ENCODE peak calls at places on chromosome 6, in six cellular contexts. Q, N, F, I, G and W are unnamed samples.

GRCh38 chr6:63394656-63395308 is 75.0 kb upstream of the LGSN start:
- DNase-seq in G (no peak), I (no peak), Q (no peak), F (no peak), N (no peak), W (no peak)

GRCh38 chr6:35224720-35225119 is 11.0 kb downstream of the SCUBE3 start:
- DNase-seq in F (no peak), N (no peak), Q (no peak), I (no peak), G (no peak), W (no peak)

GRCh38 chr6:1856381-1856780 is 246.7 kb downstream of the FOXC1 start:
- DNase-seq in Q (no peak), I (no peak), G (peak; percentile 54), F (no peak), N (peak; percentile 30), W (peak; percentile 26)

GRCh38 chr6:145310116-145310515 is 425.2 kb downstream of the EPM2A start:
- DNase-seq in I (no peak), Q (no peak), G (peak; percentile 57), F (no peak), N (no peak), W (no peak)

GRCh38 chr6:144007779-144008500 is at the start of gene PLAGL1:
- DNase-seq in F (peak; percentile 69), I (peak; percentile 75), G (no peak), N (peak; percentile 51), Q (peak; percentile 84), W (no peak)

GRCh38 chr6:76609160-76609559 is 536.7 kb upstream of the IMPG1 start:
- DNase-seq in N (no peak), G (no peak), I (no peak), Q (no peak), F (no peak), W (no peak)

GRCh38 chr6:28920281-28920680 is 3.5 kb downstream of the TRIM27 start:
- DNase-seq in F (no peak), Q (no peak), G (no peak), I (no peak), N (no peak), W (no peak)

GRCh38 chr6:142225552-142225951 is 76.3 kb upstream of the ADGRG6 start:
- DNase-seq in Q (no peak), I (no peak), N (no peak), F (no peak), G (no peak), W (no peak)

GRCh38 chr6:161204866-161205557 is 68.8 kb downstream of the AGPAT4 start:
- DNase-seq in Q (peak; percentile 60), G (no peak), F (no peak), N (no peak), I (no peak), W (peak; percentile 53)

GRCh38 chr6:113767985-113768384 is 89.2 kb upstream of the MARCKS start:
- DNase-seq in G (no peak), Q (no peak), I (no peak), N (no peak), F (no peak), W (no peak)

GRCh38 chr6:156657311-156657710 is 119.9 kb upstream of the ARID1B start:
- DNase-seq in F (no peak), G (no peak), I (no peak), Q (no peak), N (no peak), W (no peak)

GRCh38 chr6:169778646-169779045 is 27.2 kb downstream of the ERMARD start:
- DNase-seq in G (no peak), F (no peak), Q (no peak), N (no peak), I (no peak), W (no peak)

GRCh38 chr6:116631379-116631990 is 15.2 kb downstream of the RSPH4A start:
- DNase-seq in I (peak; percentile 84), G (no peak), N (no peak), Q (no peak), F (no peak), W (no peak)

DNA sequence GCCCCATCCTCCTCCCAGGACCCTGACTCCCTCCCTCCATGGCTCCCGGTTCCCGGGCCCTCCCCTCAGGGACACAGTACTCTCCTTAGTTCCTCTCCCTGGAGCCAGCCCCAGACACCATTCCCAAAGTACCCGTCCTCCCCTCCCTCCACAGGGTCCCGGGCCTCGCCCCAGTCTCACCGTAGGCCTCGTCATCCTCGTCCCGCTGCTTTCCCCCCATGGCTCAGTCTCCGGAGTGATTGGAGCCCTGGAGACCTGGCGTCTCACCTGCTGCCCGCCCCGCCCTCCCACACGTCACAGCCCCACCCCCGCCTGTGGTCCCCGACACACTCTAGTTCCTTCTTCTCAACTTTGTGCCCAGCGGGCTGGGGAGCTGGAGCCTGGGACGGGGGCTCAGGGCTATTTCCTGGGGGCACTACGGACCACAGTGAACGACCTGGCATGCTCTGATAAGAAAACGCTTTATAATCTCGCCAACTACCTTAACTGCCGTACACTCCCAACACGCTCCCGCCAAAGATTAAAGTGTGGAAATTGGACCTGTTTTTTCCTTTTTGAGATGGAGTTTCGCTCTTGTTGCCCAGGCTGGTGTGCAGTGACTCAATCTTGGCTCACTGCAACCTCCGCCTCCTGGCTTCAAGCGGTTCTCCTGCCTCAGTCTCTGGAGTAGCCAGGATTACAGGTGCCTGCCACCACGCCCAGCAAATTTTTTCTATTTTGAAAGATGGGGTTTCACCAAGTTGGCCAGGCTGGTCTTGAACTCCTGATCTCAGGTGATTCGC is at the start of gene SLC44A4:
- DNase-seq in I (no peak), F (no peak), N (no peak), G (no peak), Q (no peak), W (no peak)
- H3K4me3 ChIP-seq in I (no peak within 1 kb of the TSS), F (no peak within 1 kb of the TSS), N (no peak within 1 kb of the TSS), G (no peak within 1 kb of the TSS), Q (no peak within 1 kb of the TSS), W (no peak within 1 kb of the TSS)

GRCh38 chr6:149942461-149942829 is 631 bp downstream of the ULBP2 start:
- DNase-seq in N (no peak), G (no peak), Q (no peak), F (no peak), I (no peak), W (no peak)
- H3K4me3 ChIP-seq in N (peak overlapping the region; percentile 52), G (peak overlapping the region; percentile 77), Q (no peak overlapping the region), F (peak overlapping the region; percentile 75), I (no peak overlapping the region), W (peak overlapping the region; percentile 60)

DNA sequence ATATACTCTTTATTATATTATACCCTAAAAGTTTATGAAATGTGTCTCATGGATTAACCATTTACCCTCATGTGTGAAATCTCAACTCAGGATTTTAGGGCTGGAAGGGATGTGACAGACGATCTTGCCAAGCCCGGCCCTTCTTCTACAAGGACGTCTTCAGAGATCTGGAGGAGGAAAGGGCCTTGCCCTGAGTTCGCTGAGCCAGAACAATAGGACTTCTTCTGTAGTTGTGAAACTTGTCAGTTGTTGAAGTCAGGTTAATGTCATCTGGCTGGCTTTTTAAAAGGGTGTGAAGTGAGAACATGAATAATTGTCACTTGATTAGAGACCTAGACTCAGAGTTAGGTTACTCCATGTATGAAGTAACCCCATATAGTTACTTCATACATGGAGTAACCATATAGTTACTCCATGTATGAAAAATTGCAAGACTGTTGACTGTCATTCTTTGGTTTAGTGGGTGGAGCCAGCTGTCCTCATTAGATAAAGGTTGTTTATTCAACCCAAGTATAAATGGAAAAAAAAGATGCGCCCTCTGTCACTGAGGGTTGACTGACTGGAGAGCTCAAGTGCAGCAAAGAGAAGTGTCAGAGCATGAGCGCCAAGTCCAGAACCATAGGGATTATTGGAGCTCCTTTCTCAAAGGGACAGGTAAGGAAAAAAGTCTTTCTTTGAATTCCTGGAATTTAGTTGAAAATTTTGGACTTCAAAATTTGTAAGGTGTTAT is at the start of gene ARG1:
- DNase-seq in G (no peak), Q (no peak), I (no peak), N (no peak), F (no peak), W (no peak)
- H3K4me3 ChIP-seq in G (no peak within 1 kb of the TSS), Q (no peak within 1 kb of the TSS), I (no peak within 1 kb of the TSS), N (no peak within 1 kb of the TSS), F (no peak within 1 kb of the TSS), W (no peak within 1 kb of the TSS)

GRCh38 chr6:33181141-33181540 is 11.1 kb downstream of the COL11A2 start:
- DNase-seq in N (no peak), F (no peak), G (no peak), Q (peak; percentile 29), I (no peak), W (no peak)

GRCh38 chr6:33185654-33186187 is 6.5 kb downstream of the COL11A2 start:
- DNase-seq in G (no peak), F (no peak), I (no peak), N (no peak), Q (no peak), W (no peak)

GRCh38 chr6:33185190-33185589 is 7.1 kb downstream of the COL11A2 start:
- DNase-seq in I (no peak), N (no peak), G (no peak), F (no peak), Q (peak; percentile 39), W (no peak)

GRCh38 chr6:33178755-33179475 is 13.4 kb downstream of the COL11A2 start:
- DNase-seq in F (no peak), G (no peak), Q (no peak), I (no peak), N (no peak), W (no peak)

GRCh38 chr6:33183071-33183683 is 9.1 kb downstream of the COL11A2 start:
- DNase-seq in G (no peak), F (no peak), Q (no peak), N (no peak), I (no peak), W (no peak)
- H3K4me3 ChIP-seq in G (no peak overlapping the region), F (no peak overlapping the region), Q (no peak overlapping the region), N (no peak overlapping the region), I (no peak overlapping the region), W (no peak overlapping the region)

DNA sequence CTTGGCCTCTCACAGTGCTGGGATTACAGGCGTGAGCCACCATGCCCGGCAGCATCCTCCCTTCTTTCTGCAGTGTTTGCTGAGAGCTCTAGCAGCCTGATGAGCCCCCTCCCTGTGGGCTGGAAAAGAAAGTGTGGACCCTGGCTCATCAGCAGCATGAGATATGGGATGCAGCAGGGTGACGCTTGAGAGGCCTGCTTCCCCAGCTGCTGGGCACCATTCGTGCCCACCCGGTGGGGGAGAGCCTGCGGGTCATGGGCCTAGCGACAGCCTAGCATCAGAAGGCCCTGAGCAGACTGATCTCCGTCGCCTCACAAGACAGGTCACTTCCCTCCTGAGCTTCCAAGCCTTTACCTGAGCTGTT is 16.0 kb upstream of the CCDC167 start:
- DNase-seq in G (no peak), I (no peak), N (no peak), F (no peak), Q (no peak), W (no peak)
- H3K4me3 ChIP-seq in G (no peak overlapping the region), I (no peak overlapping the region), N (no peak overlapping the region), F (no peak overlapping the region), Q (no peak overlapping the region), W (no peak overlapping the region)

DNA sequence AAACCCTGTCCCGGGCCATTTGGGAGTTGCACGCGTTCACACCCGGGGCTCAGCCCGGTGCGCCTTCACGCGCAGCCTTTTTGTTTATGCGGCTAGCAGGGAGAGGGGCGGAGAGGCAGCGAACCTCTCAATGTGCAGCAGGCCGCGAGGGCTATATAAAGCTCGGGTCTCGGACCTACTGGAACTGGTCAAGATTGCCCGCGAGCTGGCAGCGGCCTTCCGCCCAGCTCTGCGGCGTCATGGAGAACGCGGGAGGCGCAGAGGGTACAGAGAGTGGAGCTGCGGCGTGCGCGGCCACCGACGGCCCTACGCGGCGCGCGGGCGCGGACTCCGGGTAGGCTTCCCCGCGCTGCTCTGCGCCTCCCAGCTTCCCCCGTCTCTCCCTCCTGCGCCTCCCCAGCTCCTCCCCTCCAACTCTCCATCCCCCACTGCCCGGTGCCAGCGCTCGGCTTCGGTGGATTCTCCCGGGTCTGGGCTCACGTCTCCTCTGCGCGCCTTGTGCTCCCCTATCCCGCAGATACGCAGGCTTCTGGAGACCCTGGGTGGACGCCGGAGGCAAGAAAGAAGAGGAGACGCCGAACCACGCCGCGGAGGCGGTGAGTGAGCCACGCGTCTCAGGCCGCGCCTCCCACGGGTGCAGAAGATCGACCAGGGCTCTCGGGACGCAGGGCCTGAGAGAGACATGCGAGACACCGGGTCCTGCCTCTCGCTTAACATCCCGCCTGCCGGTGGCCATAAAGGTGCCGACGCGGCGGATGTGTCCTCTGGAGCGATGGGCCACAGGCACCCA is at the start of gene RIPPLY2:
- DNase-seq in F (peak; percentile 12), I (peak; percentile 19), G (no peak), Q (peak; percentile 52), N (no peak), W (no peak)
- H3K4me3 ChIP-seq in F (peak within 1 kb of the TSS; percentile 54), I (no peak within 1 kb of the TSS), G (peak within 1 kb of the TSS; percentile 58), Q (peak within 1 kb of the TSS; percentile 44), N (peak within 1 kb of the TSS; percentile 58), W (peak within 1 kb of the TSS; percentile 42)